ENCODE peak calls at places on chromosomes 16 and 17, in four cellular contexts. One of them, this sample, is unnamed.

GRCh38 chr17:511833-512251 is 159.2 kb upstream of the RPH3AL start:
- DNase-seq in activated naive CD8-positive, alpha-beta T cell treated with anti-CD3 and anti-CD28 coated beads, Interleukin-2, amount 50 U/mL, for 24 hours: no peak
- DNase-seq in CD4-positive, CD25-positive, alpha-beta regulatory T cell: no peak
- DNase-seq in cardiac muscle cell: no peak
- DNase-seq in this sample: no peak

GRCh38 chr17:9189870-9190269 is 168.6 kb downstream of the NTN1 start:
- DNase-seq in activated naive CD8-positive, alpha-beta T cell treated with anti-CD3 and anti-CD28 coated beads, Interleukin-2, amount 50 U/mL, for 24 hours: no peak
- DNase-seq in CD4-positive, CD25-positive, alpha-beta regulatory T cell: no peak
- DNase-seq in cardiac muscle cell: no peak
- DNase-seq in this sample: no peak

GRCh38 chr17:43591750-43592562 is 45.8 kb upstream of the ETV4 start:
- DNase-seq in activated naive CD8-positive, alpha-beta T cell treated with anti-CD3 and anti-CD28 coated beads, Interleukin-2, amount 50 U/mL, for 24 hours: no peak
- DNase-seq in CD4-positive, CD25-positive, alpha-beta regulatory T cell: no peak
- DNase-seq in cardiac muscle cell: peak
- DNase-seq in this sample: no peak

GRCh38 chr17:61126476-61127240 is 273.0 kb upstream of the TBX2 start:
- DNase-seq in activated naive CD8-positive, alpha-beta T cell treated with anti-CD3 and anti-CD28 coated beads, Interleukin-2, amount 50 U/mL, for 24 hours: no peak
- DNase-seq in CD4-positive, CD25-positive, alpha-beta regulatory T cell: no peak
- DNase-seq in cardiac muscle cell: no peak
- DNase-seq in this sample: no peak

GRCh38 chr17:80529904-80530292 is 14.7 kb upstream of the RPTOR start:
- DNase-seq in activated naive CD8-positive, alpha-beta T cell treated with anti-CD3 and anti-CD28 coated beads, Interleukin-2, amount 50 U/mL, for 24 hours: no peak
- DNase-seq in CD4-positive, CD25-positive, alpha-beta regulatory T cell: no peak
- DNase-seq in cardiac muscle cell: no peak
- DNase-seq in this sample: no peak

GRCh38 chr17:353213-353837 is 718 bp upstream of the RPH3AL start:
- DNase-seq in activated naive CD8-positive, alpha-beta T cell treated with anti-CD3 and anti-CD28 coated beads, Interleukin-2, amount 50 U/mL, for 24 hours: no peak
- DNase-seq in CD4-positive, CD25-positive, alpha-beta regulatory T cell: no peak
- DNase-seq in cardiac muscle cell: no peak
- DNase-seq in this sample: no peak

GRCh38 chr17:29645516-29646051 is 22.9 kb upstream of the CORO6 start:
- DNase-seq in activated naive CD8-positive, alpha-beta T cell treated with anti-CD3 and anti-CD28 coated beads, Interleukin-2, amount 50 U/mL, for 24 hours: peak
- DNase-seq in CD4-positive, CD25-positive, alpha-beta regulatory T cell: no peak
- DNase-seq in cardiac muscle cell: peak
- DNase-seq in this sample: no peak

GRCh38 chr17:73365934-73366623 is 54.3 kb upstream of the CDC42EP4 start:
- DNase-seq in activated naive CD8-positive, alpha-beta T cell treated with anti-CD3 and anti-CD28 coated beads, Interleukin-2, amount 50 U/mL, for 24 hours: no peak
- DNase-seq in CD4-positive, CD25-positive, alpha-beta regulatory T cell: no peak
- DNase-seq in cardiac muscle cell: peak
- DNase-seq in this sample: peak

GRCh38 chr16:31331141-31331764 is 23.7 kb upstream of the ITGAX start:
- DNase-seq in activated naive CD8-positive, alpha-beta T cell treated with anti-CD3 and anti-CD28 coated beads, Interleukin-2, amount 50 U/mL, for 24 hours: no peak
- DNase-seq in CD4-positive, CD25-positive, alpha-beta regulatory T cell: peak
- DNase-seq in cardiac muscle cell: no peak
- DNase-seq in this sample: no peak

GRCh38 chr17:1216209-1216937 is 36.6 kb upstream of the ABR start:
- DNase-seq in activated naive CD8-positive, alpha-beta T cell treated with anti-CD3 and anti-CD28 coated beads, Interleukin-2, amount 50 U/mL, for 24 hours: no peak
- DNase-seq in CD4-positive, CD25-positive, alpha-beta regulatory T cell: no peak
- DNase-seq in cardiac muscle cell: no peak
- DNase-seq in this sample: no peak

GRCh38 chr17:82128287-82128686 is 30.3 kb upstream of the FASN start:
- DNase-seq in activated naive CD8-positive, alpha-beta T cell treated with anti-CD3 and anti-CD28 coated beads, Interleukin-2, amount 50 U/mL, for 24 hours: no peak
- DNase-seq in CD4-positive, CD25-positive, alpha-beta regulatory T cell: no peak
- DNase-seq in cardiac muscle cell: no peak
- DNase-seq in this sample: no peak

GRCh38 chr16:5062051-5062450 is 3.7 kb downstream of the C16orf89 start:
- DNase-seq in activated naive CD8-positive, alpha-beta T cell treated with anti-CD3 and anti-CD28 coated beads, Interleukin-2, amount 50 U/mL, for 24 hours: no peak
- DNase-seq in CD4-positive, CD25-positive, alpha-beta regulatory T cell: no peak
- DNase-seq in cardiac muscle cell: no peak
- DNase-seq in this sample: no peak

GRCh38 chr17:4786516-4786915 is 352 bp upstream of the VMO1 start:
- DNase-seq in activated naive CD8-positive, alpha-beta T cell treated with anti-CD3 and anti-CD28 coated beads, Interleukin-2, amount 50 U/mL, for 24 hours: no peak
- DNase-seq in CD4-positive, CD25-positive, alpha-beta regulatory T cell: no peak
- DNase-seq in cardiac muscle cell: peak
- DNase-seq in this sample: no peak

This sample was measured in K562.